ENCODE peak calls at places on chromosomes 1 and 21, in ten cellular contexts. One of them, this sample, is unnamed.

GRCh38 chr21:26153758-26154157 is 16.8 kb downstream of the APP start:
- DNase-seq in suprapubic skin: no peak
- DNase-seq in stomach: no peak
- DNase-seq in prostate gland: no peak
- DNase-seq in K562: no peak
- DNase-seq in HL-60: no peak
- DNase-seq in H1: no peak
- DNase-seq in breast epithelium: no peak
- DNase-seq in GM12892: no peak
- DNase-seq in transverse colon: no peak
- DNase-seq in this sample: no peak

GRCh38 chr1:53739109-53739681 is at the start of gene GLIS1:
- DNase-seq in suprapubic skin: no peak
- DNase-seq in stomach: peak; percentile 77
- DNase-seq in prostate gland: peak; percentile 67
- DNase-seq in K562: peak; percentile 100
- DNase-seq in HL-60: peak; percentile 50
- DNase-seq in H1: peak; percentile 97
- DNase-seq in breast epithelium: no peak
- DNase-seq in GM12892: peak; percentile 98
- DNase-seq in transverse colon: peak; percentile 80
- DNase-seq in this sample: peak; percentile 99

GRCh38 chr21:31554511-31555022 is 104.9 kb upstream of the SOD1 start:
- DNase-seq in suprapubic skin: no peak
- DNase-seq in stomach: no peak
- DNase-seq in prostate gland: no peak
- DNase-seq in K562: no peak
- DNase-seq in HL-60: no peak
- DNase-seq in H1: no peak
- DNase-seq in breast epithelium: no peak
- DNase-seq in GM12892: no peak
- DNase-seq in transverse colon: no peak
- DNase-seq in this sample: no peak

GRCh38 chr1:93629101-93630059 is 52.3 kb downstream of the BCAR3 start:
- DNase-seq in suprapubic skin: no peak
- DNase-seq in stomach: no peak
- DNase-seq in prostate gland: peak; percentile 79
- DNase-seq in K562: peak; percentile 48
- DNase-seq in HL-60: peak; percentile 50
- DNase-seq in H1: no peak
- DNase-seq in breast epithelium: no peak
- DNase-seq in GM12892: no peak
- DNase-seq in transverse colon: peak; percentile 30
- DNase-seq in this sample: peak; percentile 39

GRCh38 chr1:17125756-17126237 is 6.5 kb upstream of the PADI2 start:
- DNase-seq in suprapubic skin: peak; percentile 90
- DNase-seq in stomach: peak; percentile 91
- DNase-seq in prostate gland: peak; percentile 84
- DNase-seq in K562: peak; percentile 92
- DNase-seq in HL-60: peak; percentile 85
- DNase-seq in H1: peak; percentile 99
- DNase-seq in breast epithelium: peak; percentile 89
- DNase-seq in GM12892: peak; percentile 80
- DNase-seq in transverse colon: peak; percentile 92
- DNase-seq in this sample: peak; percentile 77

GRCh38 chr1:27233677-27234053 is 767 bp upstream of the WDTC1 start:
- DNase-seq in suprapubic skin: no peak
- DNase-seq in stomach: no peak
- DNase-seq in prostate gland: peak; percentile 4
- DNase-seq in K562: peak; percentile 37
- DNase-seq in HL-60: peak; percentile 2
- DNase-seq in H1: no peak
- DNase-seq in breast epithelium: no peak
- DNase-seq in GM12892: no peak
- DNase-seq in transverse colon: peak; percentile 8
- DNase-seq in this sample: no peak

GRCh38 chr1:48082271-48082925 is 85.2 kb upstream of the TRABD2B start:
- DNase-seq in suprapubic skin: peak; percentile 44
- DNase-seq in stomach: no peak
- DNase-seq in prostate gland: no peak
- DNase-seq in K562: no peak
- DNase-seq in HL-60: no peak
- DNase-seq in H1: no peak
- DNase-seq in breast epithelium: no peak
- DNase-seq in GM12892: no peak
- DNase-seq in transverse colon: no peak
- DNase-seq in this sample: no peak

GRCh38 chr1:114079596-114080190 is 74.0 kb downstream of the SYT6 start:
- DNase-seq in suprapubic skin: no peak
- DNase-seq in stomach: no peak
- DNase-seq in prostate gland: no peak
- DNase-seq in K562: no peak
- DNase-seq in HL-60: no peak
- DNase-seq in H1: no peak
- DNase-seq in breast epithelium: no peak
- DNase-seq in GM12892: no peak
- DNase-seq in transverse colon: no peak
- DNase-seq in this sample: no peak

GRCh38 chr1:194829492-194829891 is 1643.1 kb upstream of the B3GALT2 start:
- DNase-seq in suprapubic skin: no peak
- DNase-seq in stomach: no peak
- DNase-seq in prostate gland: no peak
- DNase-seq in K562: no peak
- DNase-seq in HL-60: no peak
- DNase-seq in H1: no peak
- DNase-seq in breast epithelium: no peak
- DNase-seq in GM12892: no peak
- DNase-seq in transverse colon: no peak
- DNase-seq in this sample: no peak

GRCh38 chr1:194830387-194830786 is 1644.0 kb upstream of the B3GALT2 start:
- DNase-seq in suprapubic skin: no peak
- DNase-seq in stomach: no peak
- DNase-seq in prostate gland: no peak
- DNase-seq in K562: no peak
- DNase-seq in HL-60: no peak
- DNase-seq in H1: no peak
- DNase-seq in breast epithelium: no peak
- DNase-seq in GM12892: no peak
- DNase-seq in transverse colon: no peak
- DNase-seq in this sample: no peak

DNA sequence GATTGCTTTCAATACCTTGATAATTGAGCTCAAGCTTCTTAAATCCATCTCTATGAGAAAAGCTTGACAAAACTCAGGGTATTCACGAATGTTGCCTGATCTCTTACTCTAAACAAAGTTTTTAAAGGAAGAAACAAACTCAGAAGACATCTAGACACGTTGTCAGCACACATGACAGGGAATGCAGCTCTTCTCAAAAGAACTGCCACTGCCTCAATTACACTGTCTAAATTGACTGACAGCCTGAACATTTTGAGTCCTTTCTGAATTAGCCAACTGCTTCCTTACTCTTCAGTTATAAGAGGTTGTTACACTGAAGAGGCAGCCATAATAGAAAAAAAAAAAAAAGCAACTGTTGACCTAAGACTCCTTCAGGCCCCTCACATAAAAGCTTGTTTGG is 1646.7 kb upstream of the B3GALT2 start:
- DNase-seq in suprapubic skin: no peak
- DNase-seq in stomach: no peak
- DNase-seq in prostate gland: no peak
- DNase-seq in K562: no peak
- DNase-seq in HL-60: no peak
- DNase-seq in H1: no peak
- DNase-seq in breast epithelium: no peak
- DNase-seq in GM12892: no peak
- DNase-seq in transverse colon: no peak
- DNase-seq in this sample: no peak
- TF ChIP-seq POLR2AphosphoS5 in suprapubic skin: no peak
- TF ChIP-seq POLR2AphosphoS5 in stomach: no peak
- TF ChIP-seq POLR2AphosphoS5 in prostate gland: no peak
- TF ChIP-seq POLR2AphosphoS5 in K562: no peak
- TF ChIP-seq POLR2AphosphoS5 in HL-60: no peak
- TF ChIP-seq POLR2AphosphoS5 in H1: no peak
- TF ChIP-seq POLR2AphosphoS5 in breast epithelium: no peak
- TF ChIP-seq POLR2AphosphoS5 in GM12892: no peak
- TF ChIP-seq POLR2AphosphoS5 in transverse colon: no peak
- TF ChIP-seq POLR2AphosphoS5 in this sample: no peak

DNA sequence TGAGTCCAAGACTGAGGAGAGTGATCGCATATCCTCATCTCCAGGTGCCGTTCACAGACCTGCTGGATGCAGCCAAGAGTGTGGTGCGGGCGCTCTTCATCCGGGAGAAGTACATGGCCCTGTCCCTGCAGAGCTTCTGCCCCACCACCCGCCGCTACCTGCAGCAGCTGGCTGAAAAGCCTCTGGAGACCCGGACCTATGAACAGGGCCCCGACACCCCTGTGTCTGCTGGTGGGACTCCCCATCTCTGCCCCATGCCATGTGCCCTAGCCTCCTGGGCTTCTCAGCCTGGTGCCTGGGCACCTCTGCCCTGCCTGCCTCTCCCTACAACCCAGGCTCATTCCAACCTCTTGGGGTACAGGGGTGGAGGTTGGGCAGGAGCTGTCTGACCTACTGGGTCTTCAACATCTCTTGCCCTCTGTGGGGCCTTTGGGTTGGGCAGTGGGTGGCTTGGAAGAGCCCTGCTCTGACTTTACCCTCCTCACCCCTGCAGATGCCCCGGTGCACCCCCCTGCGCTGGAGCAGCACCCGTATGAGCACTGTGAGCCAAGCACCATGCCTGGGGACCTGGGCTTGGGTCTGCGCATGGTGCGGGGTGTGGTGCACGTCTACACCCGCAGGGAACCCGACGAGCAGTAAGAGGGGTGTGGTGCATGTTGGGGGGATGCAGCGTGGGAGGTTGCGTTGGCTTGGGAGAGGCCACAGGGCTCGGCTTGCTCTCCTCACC is 7.2 kb downstream of the AMPD2 start:
- DNase-seq in suprapubic skin: no peak
- DNase-seq in stomach: no peak
- DNase-seq in prostate gland: no peak
- DNase-seq in K562: no peak
- DNase-seq in HL-60: no peak
- DNase-seq in H1: peak; percentile 27
- DNase-seq in breast epithelium: no peak
- DNase-seq in GM12892: no peak
- DNase-seq in transverse colon: no peak
- DNase-seq in this sample: no peak
- TF ChIP-seq POLR2AphosphoS5 in suprapubic skin: no peak
- TF ChIP-seq POLR2AphosphoS5 in stomach: no peak
- TF ChIP-seq POLR2AphosphoS5 in prostate gland: no peak
- TF ChIP-seq POLR2AphosphoS5 in K562: no peak
- TF ChIP-seq POLR2AphosphoS5 in HL-60: no peak
- TF ChIP-seq POLR2AphosphoS5 in H1: no peak
- TF ChIP-seq POLR2AphosphoS5 in breast epithelium: no peak
- TF ChIP-seq POLR2AphosphoS5 in GM12892: no peak
- TF ChIP-seq POLR2AphosphoS5 in transverse colon: no peak
- TF ChIP-seq POLR2AphosphoS5 in this sample: no peak

DNA sequence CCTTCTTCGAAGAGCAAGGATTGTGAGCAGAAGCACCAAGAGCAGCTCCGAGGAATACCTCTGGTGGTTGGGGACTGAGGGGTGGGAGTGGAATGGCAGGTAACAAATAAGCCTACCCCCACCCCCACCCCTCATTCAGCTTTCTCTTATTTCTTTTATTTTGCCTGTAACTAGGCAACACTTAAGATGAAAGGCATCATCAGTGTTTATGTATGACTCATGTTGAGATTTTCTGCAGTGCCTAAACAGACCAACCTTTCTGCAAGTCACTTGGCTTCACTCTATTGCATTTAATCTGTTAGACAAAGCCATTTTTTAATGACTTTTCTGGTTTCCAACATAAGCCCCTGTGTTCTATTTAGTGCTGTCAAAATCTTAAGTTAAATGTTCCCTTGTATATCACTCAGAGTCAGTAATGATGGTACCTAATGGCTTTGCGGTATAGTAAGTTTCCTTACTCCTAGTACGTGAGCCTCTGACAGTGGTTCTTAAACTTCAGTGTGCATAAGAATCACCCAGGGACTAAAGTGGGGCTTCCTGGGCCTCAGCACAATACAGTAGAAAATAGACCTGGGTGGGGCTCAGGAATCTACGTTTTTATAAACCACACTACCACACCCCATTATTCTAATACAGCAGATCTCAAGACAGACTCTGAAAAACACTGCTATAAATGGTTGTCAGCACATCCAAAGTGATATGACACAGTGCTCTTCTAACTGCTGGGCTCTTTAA is 20.0 kb downstream of the CASQ2 start:
- DNase-seq in suprapubic skin: no peak
- DNase-seq in stomach: no peak
- DNase-seq in prostate gland: no peak
- DNase-seq in K562: no peak
- DNase-seq in HL-60: no peak
- DNase-seq in H1: no peak
- DNase-seq in breast epithelium: no peak
- DNase-seq in GM12892: no peak
- DNase-seq in transverse colon: no peak
- DNase-seq in this sample: no peak
- TF ChIP-seq POLR2AphosphoS5 in suprapubic skin: no peak
- TF ChIP-seq POLR2AphosphoS5 in stomach: no peak
- TF ChIP-seq POLR2AphosphoS5 in prostate gland: no peak
- TF ChIP-seq POLR2AphosphoS5 in K562: no peak
- TF ChIP-seq POLR2AphosphoS5 in HL-60: no peak
- TF ChIP-seq POLR2AphosphoS5 in H1: no peak
- TF ChIP-seq POLR2AphosphoS5 in breast epithelium: no peak
- TF ChIP-seq POLR2AphosphoS5 in GM12892: no peak
- TF ChIP-seq POLR2AphosphoS5 in transverse colon: no peak
- TF ChIP-seq POLR2AphosphoS5 in this sample: no peak

GRCh38 chr1:182389619-182390047 is 2.0 kb downstream of the GLUL start:
- DNase-seq in suprapubic skin: no peak
- DNase-seq in stomach: no peak
- DNase-seq in prostate gland: peak; percentile 80
- DNase-seq in K562: no peak
- DNase-seq in HL-60: peak; percentile 73
- DNase-seq in H1: no peak
- DNase-seq in breast epithelium: peak; percentile 59
- DNase-seq in GM12892: peak; percentile 19
- DNase-seq in transverse colon: peak; percentile 54
- DNase-seq in this sample: peak; percentile 28

GRCh38 chr1:182387566-182387965 is 4.0 kb downstream of the GLUL start:
- DNase-seq in suprapubic skin: no peak
- DNase-seq in stomach: no peak
- DNase-seq in prostate gland: no peak
- DNase-seq in K562: no peak
- DNase-seq in HL-60: no peak
- DNase-seq in H1: no peak
- DNase-seq in breast epithelium: no peak
- DNase-seq in GM12892: no peak
- DNase-seq in transverse colon: no peak
- DNase-seq in this sample: no peak

GRCh38 chr1:182386980-182387379 is 4.6 kb downstream of the GLUL start:
- DNase-seq in suprapubic skin: no peak
- DNase-seq in stomach: no peak
- DNase-seq in prostate gland: no peak
- DNase-seq in K562: no peak
- DNase-seq in HL-60: no peak
- DNase-seq in H1: no peak
- DNase-seq in breast epithelium: no peak
- DNase-seq in GM12892: no peak
- DNase-seq in transverse colon: no peak
- DNase-seq in this sample: no peak

GRCh38 chr1:182385885-182386853 is 5.4 kb downstream of the GLUL start:
- DNase-seq in suprapubic skin: no peak
- DNase-seq in stomach: no peak
- DNase-seq in prostate gland: no peak
- DNase-seq in K562: no peak
- DNase-seq in HL-60: no peak
- DNase-seq in H1: no peak
- DNase-seq in breast epithelium: no peak
- DNase-seq in GM12892: no peak
- DNase-seq in transverse colon: no peak
- DNase-seq in this sample: no peak

GRCh38 chr1:182388392-182389134 is 3.0 kb downstream of the GLUL start:
- DNase-seq in suprapubic skin: no peak
- DNase-seq in stomach: no peak
- DNase-seq in prostate gland: no peak
- DNase-seq in K562: no peak
- DNase-seq in HL-60: no peak
- DNase-seq in H1: no peak
- DNase-seq in breast epithelium: no peak
- DNase-seq in GM12892: no peak
- DNase-seq in transverse colon: no peak
- DNase-seq in this sample: no peak
- TF ChIP-seq POLR2AphosphoS5 in suprapubic skin: no peak
- TF ChIP-seq POLR2AphosphoS5 in stomach: peak; percentile 45
- TF ChIP-seq POLR2AphosphoS5 in prostate gland: no peak
- TF ChIP-seq POLR2AphosphoS5 in K562: no peak
- TF ChIP-seq POLR2AphosphoS5 in HL-60: peak; percentile 42
- TF ChIP-seq POLR2AphosphoS5 in H1: peak; percentile 56
- TF ChIP-seq POLR2AphosphoS5 in breast epithelium: peak; percentile 63
- TF ChIP-seq POLR2AphosphoS5 in GM12892: no peak
- TF ChIP-seq POLR2AphosphoS5 in transverse colon: no peak
- TF ChIP-seq POLR2AphosphoS5 in this sample: no peak